ENCODE peak calls at places on chromosomes 11 and 22, in nine cellular contexts. P, X, M, F, D, G, Y, S and Q are unnamed samples. For H3K4me1 and H3K36me3, the result is how much of the 10 kb centered on the place peaks cover.

GRCh38 chr11:68149417-68149816 is 28.2 kb upstream of the CHKA start:
- DNase-seq in P (no peak), S (no peak), F (no peak), G (no peak), X (no peak), D (no peak), M (no peak), Y (no peak), Q (no peak)

GRCh38 chr11:568306-569259 is 7.7 kb upstream of the PHRF1 start:
- DNase-seq in P (peak), G (peak), S (no peak), M (peak), X (peak), D (peak), Y (peak), F (peak), Q (peak)

GRCh38 chr22:49062155-49063039 is 765.3 kb downstream of the BRD1 start:
- DNase-seq in M (no peak), F (no peak), D (no peak), Y (no peak), G (no peak), X (no peak), P (peak), S (no peak), Q (no peak)

GRCh38 chr11:110261195-110262140 is 34.9 kb downstream of the RDX start:
- DNase-seq in F (no peak), P (no peak), Y (no peak), M (no peak), S (no peak), X (no peak), G (peak), D (no peak), Q (no peak)

GRCh38 chr11:31620434-31620833 is 110.9 kb downstream of the ELP4 start:
- DNase-seq in G (no peak), S (no peak), X (no peak), D (no peak), Y (no peak), P (no peak), F (no peak), M (no peak), Q (no peak)

GRCh38 chr22:29670615-29671014 is 49.2 kb upstream of the CABP7 start:
- DNase-seq in P (no peak), M (peak), X (no peak), Y (no peak), D (peak), S (no peak), F (no peak), G (no peak), Q (no peak)

GRCh38 chr22:39727541-39727940 is 157.0 kb downstream of the CACNA1I start:
- DNase-seq in F (no peak), M (no peak), D (no peak), Y (no peak), G (peak), S (no peak), X (no peak), P (no peak), Q (peak)

GRCh38 chr11:32316846-32317525 is 118.4 kb downstream of the WT1 start:
- DNase-seq in D (no peak), X (no peak), Y (no peak), S (no peak), M (no peak), F (no peak), P (no peak), G (no peak), Q (no peak)

GRCh38 chr11:36010010-36010740 is 66.3 kb downstream of the LDLRAD3 start:
- DNase-seq in S (no peak), P (no peak), M (no peak), F (no peak), Y (no peak), X (no peak), D (no peak), G (peak), Q (no peak)

GRCh38 chr11:134501406-134502152 is 89.5 kb upstream of the B3GAT1 start:
- DNase-seq in M (no peak), Y (no peak), D (no peak), X (no peak), P (peak), F (peak), S (no peak), G (no peak), Q (no peak)

GRCh38 chr22:44023404-44024287 is 456 bp upstream of the PARVB start:
- DNase-seq in S (no peak), D (no peak), X (peak), P (no peak), M (peak), G (peak), F (peak), Y (peak), Q (peak)

GRCh38 chr11:19092342-19092741 is 24.6 kb upstream of the ZDHHC13 start:
- DNase-seq in S (no peak), M (no peak), Y (no peak), F (no peak), P (no peak), D (no peak), G (no peak), X (no peak), Q (no peak)

GRCh38 chr22:27175444-27175843 is 518.1 kb downstream of the MIAT start:
- DNase-seq in S (no peak), F (no peak), G (no peak), Y (no peak), D (no peak), X (no peak), M (no peak), P (no peak), Q (no peak)

GRCh38 chr22:25114369-25115362 is 85.0 kb upstream of the CRYBB3 start:
- DNase-seq in Y (peak), D (no peak), F (no peak), M (peak), X (no peak), P (no peak), S (no peak), G (no peak), Q (no peak)

GRCh38 chr11:63641727-63642126 is 27.5 kb upstream of the PLAAT3 start:
- DNase-seq in G (peak), P (no peak), F (no peak), Y (no peak), X (no peak), S (no peak), M (no peak), D (no peak), Q (no peak)

GRCh38 chr11:74966651-74967050 is 17.6 kb downstream of the SPCS2 start:
- DNase-seq in S (no peak), Y (no peak), P (no peak), M (no peak), X (no peak), G (no peak), F (no peak), D (no peak), Q (no peak)

GRCh38 chr22:31800065-31800464 is 46.2 kb downstream of the DEPDC5 start:
- DNase-seq in M (no peak), S (no peak), Y (no peak), X (no peak), D (no peak), G (peak), F (no peak), P (no peak), Q (no peak)

GRCh38 chr11:14132312-14132711 is 169.8 kb downstream of the SPON1 start:
- DNase-seq in Y (no peak), M (no peak), F (no peak), G (peak), S (no peak), P (no peak), X (peak), D (no peak), Q (no peak)

GRCh38 chr11:111694851-111695250 is 71.3 kb downstream of the PPP2R1B start:
- DNase-seq in P (no peak), F (no peak), D (no peak), Y (no peak), S (no peak), X (no peak), M (no peak), G (peak), Q (no peak)

GRCh38 chr11:61281581-61282250 is 13.4 kb downstream of the VWCE start:
- DNase-seq in G (no peak), F (peak), M (peak), D (peak), Y (peak), P (peak), S (no peak), X (peak), Q (no peak)

GRCh38 chr11:122168218-122168617 is 52.2 kb upstream of the BLID start:
- DNase-seq in G (no peak), X (no peak), P (no peak), Y (no peak), M (no peak), D (no peak), S (no peak), F (no peak), Q (no peak)

GRCh38 chr11:102237096-102237735 is 80.1 kb upstream of the BIRC3 start:
- DNase-seq in X (no peak), P (no peak), S (no peak), D (no peak), Y (no peak), G (peak), F (no peak), M (peak), Q (no peak)

GRCh38 chr11:22304337-22304961 is 33.7 kb upstream of the SLC17A6 start:
- DNase-seq in G (peak), Y (no peak), D (no peak), S (no peak), M (peak), P (no peak), X (no peak), F (no peak), Q (no peak)

GRCh38 chr22:42307806-42308563 is 37.5 kb upstream of the TCF20 start:
- DNase-seq in X (no peak), Y (no peak), M (no peak), F (no peak), S (no peak), P (no peak), G (no peak), D (no peak), Q (no peak)

GRCh38 chr11:59154585-59154984 is 11.9 kb downstream of the FAM111A start:
- DNase-seq in F (no peak), M (no peak), S (no peak), X (no peak), P (no peak), G (peak), D (no peak), Y (no peak), Q (no peak)

GRCh38 chr22:20022231-20023069 is 1.5 kb downstream of the TANGO2 start:
- DNase-seq in P (peak), D (no peak), G (no peak), X (no peak), Y (no peak), S (no peak), M (no peak), F (no peak), Q (no peak)

GRCh38 chr11:67120881-67121710 is 2.0 kb downstream of the KDM2A start:
- DNase-seq in X (peak), S (no peak), P (peak), G (peak), M (no peak), Y (no peak), D (no peak), F (peak), Q (peak)

GRCh38 chr22:19687561-19688300 is 26.6 kb upstream of the SEPTIN5 start:
- DNase-seq in X (no peak), P (no peak), G (no peak), D (no peak), F (no peak), Y (no peak), S (no peak), M (no peak), Q (no peak)

GRCh38 chr22:23242473-23243001 is 62.2 kb downstream of the BCR start:
- DNase-seq in X (no peak), G (peak), P (no peak), F (no peak), D (peak), Y (peak), M (peak), S (no peak), Q (no peak)

GRCh38 chr11:83982825-83983224 is 696.7 kb upstream of the CCDC90B start:
- DNase-seq in P (no peak), S (no peak), F (no peak), G (no peak), M (no peak), Y (no peak), X (no peak), D (no peak), Q (no peak)

GRCh38 chr11:35814720-35815305 is 129.0 kb upstream of the LDLRAD3 start:
- DNase-seq in P (no peak), M (no peak), X (no peak), D (no peak), G (peak), Y (no peak), F (no peak), S (no peak), Q (no peak)

GRCh38 chr11:119065369-119065768 is 2.2 kb upstream of the VPS11 start:
- DNase-seq in X (peak), D (no peak), F (no peak), Y (peak), S (no peak), M (peak), G (peak), P (no peak), Q (no peak)

GRCh38 chr11:62665630-62666258 is 632 bp downstream of the CSKMT start:
- DNase-seq in D (peak), G (peak), F (peak), Y (peak), S (no peak), P (peak), M (peak), X (peak), Q (peak)

GRCh38 chr22:29553391-29554224 is at the start of gene THOC5:
- DNase-seq in G (peak), X (peak), Y (peak), M (peak), F (peak), D (peak), P (peak), S (peak), Q (peak)

DNA sequence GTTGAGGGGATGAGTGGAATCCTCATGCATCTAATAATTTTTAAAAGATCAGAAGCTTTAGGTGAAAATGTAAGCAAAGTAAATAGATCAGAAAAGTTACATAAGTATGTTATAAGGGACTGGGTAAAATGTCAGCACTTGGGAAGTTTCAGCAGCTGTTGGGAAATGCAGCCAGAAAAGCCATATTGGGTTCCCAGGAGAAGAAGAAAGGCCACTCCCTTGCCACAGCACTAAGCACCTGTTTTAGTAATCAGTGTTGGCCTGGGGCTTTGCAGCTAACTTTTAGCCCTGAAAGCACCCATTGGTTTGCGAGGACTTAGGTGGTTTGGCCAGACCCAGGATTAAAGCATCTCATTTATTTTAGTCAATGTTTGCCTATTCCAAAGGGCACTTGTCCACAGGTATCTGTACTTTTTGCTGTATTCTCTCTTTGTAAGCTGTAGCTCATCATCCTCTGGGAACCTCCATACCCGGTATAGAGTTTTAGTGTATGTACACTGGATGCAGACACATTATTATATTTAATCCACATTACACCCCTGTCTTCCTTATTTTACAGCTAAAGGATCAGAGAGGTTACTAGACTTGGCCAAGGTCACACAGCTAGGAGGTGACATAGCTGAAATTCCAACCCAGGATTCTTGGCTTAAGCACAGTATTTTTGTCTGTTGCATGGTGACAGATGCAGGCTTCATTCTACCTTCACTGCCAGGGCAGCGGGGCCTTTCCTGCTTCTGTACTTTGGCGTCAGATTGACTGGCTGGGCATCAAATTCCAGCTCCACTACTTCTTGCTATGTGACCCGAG is 127.7 kb upstream of the SESN3 start:
- DNase-seq in G (no peak), D (no peak), P (no peak), X (no peak), S (no peak), F (no peak), Y (no peak), M (no peak), Q (no peak)
- H3K4me1 ChIP-seq in G (under half), D (under half), P (under half), X (under half), S (under half), F (under half), Y (under half), M (under half), Q (under half)

GRCh38 chr11:108237058-108237481 is 14.2 kb downstream of the ATM start:
- DNase-seq in M (no peak), Y (no peak), X (no peak), F (no peak), S (no peak), D (no peak), G (no peak), P (no peak), Q (no peak)
- H3K36me3 ChIP-seq in M (under half), Y (under half), X (under half), F (half or more), S (half or more), D (under half), G (under half), P (under half), Q (under half)

GRCh38 chr11:47327949-47328348 is 24.6 kb downstream of the MYBPC3 start:
- DNase-seq in M (no peak), S (no peak), Y (no peak), P (no peak), X (no peak), G (no peak), F (no peak), D (no peak), Q (no peak)

GRCh38 chr11:47328449-47329390 is 23.8 kb downstream of the MYBPC3 start:
- DNase-seq in F (no peak), S (no peak), P (no peak), D (no peak), Y (no peak), X (no peak), G (no peak), M (no peak), Q (no peak)

GRCh38 chr11:47325271-47326041 is 27.0 kb downstream of the MYBPC3 start:
- DNase-seq in D (no peak), S (no peak), P (peak), X (no peak), G (no peak), F (peak), Y (no peak), M (no peak), Q (no peak)

GRCh38 chr11:47326198-47326597 is 26.3 kb downstream of the MYBPC3 start:
- DNase-seq in Y (no peak), S (no peak), G (no peak), P (peak), D (no peak), X (no peak), M (no peak), F (no peak), Q (no peak)

DNA sequence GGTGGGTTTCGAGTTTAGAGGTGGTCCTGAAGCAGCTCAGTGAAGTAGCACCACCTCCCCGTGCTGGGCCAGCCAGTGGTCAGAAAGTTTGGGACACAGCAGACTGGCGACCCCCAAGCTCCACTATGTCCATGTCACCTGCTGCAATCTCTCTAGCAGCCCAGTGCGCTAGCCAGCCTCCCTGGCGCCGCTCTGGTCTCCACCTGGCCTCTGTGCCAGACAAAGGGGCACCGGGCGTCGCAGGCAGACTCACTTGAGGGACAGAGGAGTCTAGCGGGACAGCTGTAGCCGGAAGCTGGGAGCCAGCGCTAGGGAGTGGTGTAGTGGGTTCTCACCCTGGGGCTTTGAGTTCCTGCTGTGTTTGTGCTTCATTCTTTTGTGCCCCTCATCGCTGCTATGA is 25.5 kb downstream of the MYBPC3 start:
- DNase-seq in M (no peak), X (no peak), P (no peak), Y (no peak), D (no peak), F (no peak), S (no peak), G (no peak), Q (no peak)
- H3K4me1 ChIP-seq in M (under half), X (under half), P (under half), Y (under half), D (under half), F (under half), S (under half), G (under half), Q (under half)

DNA sequence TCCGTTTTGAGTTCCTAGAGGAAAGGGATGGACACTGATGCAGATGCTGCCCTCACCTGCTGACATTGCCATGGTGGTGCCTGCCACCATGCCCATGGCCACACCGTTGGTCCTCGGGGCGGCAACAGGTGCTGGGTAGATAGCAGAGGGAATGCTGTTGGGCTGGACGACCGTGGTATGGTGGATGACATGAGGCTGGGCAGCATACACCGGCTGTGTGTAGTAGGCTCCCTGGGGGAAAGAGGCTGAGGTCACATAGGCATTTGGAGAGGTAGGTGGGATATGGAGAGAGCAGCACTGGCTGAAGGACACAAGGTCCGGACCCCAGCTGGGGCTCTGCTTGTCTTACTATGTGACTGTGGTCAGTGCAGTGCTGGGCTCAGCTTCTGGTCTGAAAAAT is 33.2 kb downstream of the RELT start:
- DNase-seq in Y (no peak), M (no peak), D (no peak), X (no peak), G (no peak), S (no peak), F (no peak), P (no peak), Q (no peak)
- H3K36me3 ChIP-seq in Y (under half), M (under half), D (under half), X (under half), G (under half), S (half or more), F (half or more), P (under half), Q (under half)

GRCh38 chr11:11454671-11455223 is 101.7 kb upstream of the CSNK2A3 start:
- DNase-seq in X (no peak), S (no peak), F (no peak), D (no peak), G (no peak), M (no peak), P (peak), Y (peak), Q (no peak)

GRCh38 chr11:11459578-11459977 is 106.5 kb upstream of the CSNK2A3 start:
- DNase-seq in P (no peak), M (no peak), Y (no peak), S (no peak), F (no peak), G (no peak), X (no peak), D (no peak), Q (no peak)

GRCh38 chr11:11456896-11457295 is 103.8 kb upstream of the CSNK2A3 start:
- DNase-seq in G (no peak), X (no peak), S (no peak), F (no peak), M (no peak), D (no peak), Y (no peak), P (no peak), Q (no peak)

GRCh38 chr11:11461473-11461872 is 108.4 kb upstream of the CSNK2A3 start:
- DNase-seq in G (no peak), F (no peak), M (no peak), D (no peak), Y (no peak), X (no peak), P (no peak), S (no peak), Q (no peak)

GRCh38 chr11:11458523-11458922 is 105.5 kb upstream of the CSNK2A3 start:
- DNase-seq in Y (no peak), F (no peak), P (no peak), S (no peak), G (no peak), M (no peak), X (no peak), D (no peak), Q (no peak)
- H3K4me1 ChIP-seq in Y (under half), F (under half), P (half or more), S (under half), G (under half), M (under half), X (under half), D (under half), Q (under half)